ENCODE peak calls at places on chromosomes 11 and 22, in six cellular contexts. K is HCT116, T is Peyer's patch, O is IMR-90, E is body of pancreas, X is ovary. B is an unnamed sample.

GRCh38 chr11:110297082-110297725 is 790 bp upstream of the RDX start:
- DNase-seq in K (no peak), T (no peak), O (peak; percentile 53), E (no peak), X (no peak), B (no peak)

GRCh38 chr22:24950272-24950902 is 2.1 kb upstream of the KIAA1671 start:
- DNase-seq in K (no peak), T (no peak), O (peak; percentile 8), E (no peak), X (no peak), B (peak; percentile 80)

GRCh38 chr11:2539761-2540520 is 95.1 kb downstream of the KCNQ1 start:
- DNase-seq in K (no peak), T (peak; percentile 41), O (no peak), E (peak; percentile 0), X (no peak), B (no peak)

GRCh38 chr22:48888466-48889208 is 939.0 kb downstream of the BRD1 start:
- DNase-seq in K (no peak), T (peak; percentile 31), O (no peak), E (no peak), X (no peak), B (no peak)

GRCh38 chr11:69558519-69558941 is 77.1 kb downstream of the LINC01488 start:
- DNase-seq in K (no peak), T (peak; percentile 25), O (no peak), E (no peak), X (no peak), B (no peak)

GRCh38 chr11:79047356-79047755 is 393.5 kb downstream of the TENM4 start:
- DNase-seq in K (no peak), T (no peak), O (no peak), E (no peak), X (no peak), B (no peak)

GRCh38 chr11:93623938-93624337 is 37.5 kb upstream of the CEP295 start:
- DNase-seq in K (no peak), T (no peak), O (no peak), E (no peak), X (no peak), B (no peak)

GRCh38 chr22:46613606-46613997 is 6.6 kb upstream of the GRAMD4 start:
- DNase-seq in K (no peak), T (peak; percentile 72), O (no peak), E (no peak), X (no peak), B (no peak)

GRCh38 chr11:34805937-34806336 is 110.2 kb downstream of the APIP start:
- DNase-seq in K (no peak), T (no peak), O (no peak), E (no peak), X (no peak), B (no peak)

GRCh38 chr11:96340555-96340885 is 2.5 kb downstream of the MAML2 start:
- DNase-seq in K (no peak), T (no peak), O (peak; percentile 56), E (no peak), X (no peak), B (no peak)

GRCh38 chr22:39514373-39514973 is 5.9 kb upstream of the ATF4 start:
- DNase-seq in K (no peak), T (peak; percentile 84), O (peak; percentile 34), E (peak; percentile 80), X (no peak), B (no peak)

GRCh38 chr11:79617561-79617960 is 176.7 kb upstream of the TENM4 start:
- DNase-seq in K (no peak), T (no peak), O (no peak), E (no peak), X (no peak), B (no peak)

GRCh38 chr11:114077482-114078305 is 18.2 kb downstream of the ZBTB16 start:
- DNase-seq in K (no peak), T (peak; percentile 74), O (no peak), E (no peak), X (no peak), B (no peak)

GRCh38 chr22:20102203-20102780 is 13.6 kb upstream of the RANBP1 start:
- DNase-seq in K (no peak), T (no peak), O (no peak), E (no peak), X (no peak), B (no peak)

GRCh38 chr11:123195182-123196059 is at the start of gene CLMP:
- DNase-seq in K (no peak), T (no peak), O (peak; percentile 82), E (peak; percentile 26), X (peak; percentile 75), B (peak; percentile 66)

GRCh38 chr11:62930157-62930556 is 9.0 kb upstream of the CHRM1 start:
- DNase-seq in K (no peak), T (no peak), O (no peak), E (no peak), X (no peak), B (no peak)

GRCh38 chr22:43823353-43823908 is 11.3 kb upstream of the EFCAB6 start:
- DNase-seq in K (no peak), T (peak; percentile 44), O (no peak), E (peak; percentile 91), X (no peak), B (no peak)

GRCh38 chr11:31720225-31720624 is 90.9 kb downstream of the PAX6 start:
- DNase-seq in K (no peak), T (no peak), O (no peak), E (no peak), X (no peak), B (no peak)

GRCh38 chr11:117583063-117583801 is 213.8 kb downstream of the DSCAML1 start:
- DNase-seq in K (no peak), T (peak; percentile 21), O (no peak), E (no peak), X (no peak), B (peak; percentile 39)

GRCh38 chr11:7098235-7098832 is 9.5 kb downstream of the RBMXL2 start:
- DNase-seq in K (peak; percentile 50), T (no peak), O (peak; percentile 46), E (no peak), X (no peak), B (no peak)

GRCh38 chr11:121421149-121421906 is 30.8 kb upstream of the SORL1 start:
- DNase-seq in K (no peak), T (no peak), O (no peak), E (no peak), X (no peak), B (no peak)

GRCh38 chr11:78666675-78667129 is 92.0 kb upstream of the NARS2 start:
- DNase-seq in K (no peak), T (no peak), O (peak; percentile 84), E (no peak), X (no peak), B (no peak)

GRCh38 chr11:128908391-128909246 is 17.5 kb downstream of the KCNJ5 start:
- DNase-seq in K (peak; percentile 45), T (peak; percentile 76), O (peak; percentile 82), E (peak; percentile 75), X (peak; percentile 50), B (peak; percentile 66)

GRCh38 chr11:72776844-72777754 is 16.7 kb downstream of the STARD10 start:
- DNase-seq in K (no peak), T (no peak), O (no peak), E (peak; percentile 88), X (no peak), B (no peak)

GRCh38 chr11:108906329-108906728 is 241.5 kb downstream of the DDX10 start:
- DNase-seq in K (no peak), T (no peak), O (peak; percentile 82), E (no peak), X (no peak), B (no peak)

GRCh38 chr22:40469181-40469580 is 98.8 kb downstream of the SGSM3 start:
- DNase-seq in K (no peak), T (no peak), O (no peak), E (no peak), X (no peak), B (no peak)

GRCh38 chr11:83070878-83071640 is 638 bp downstream of the RAB30 start:
- DNase-seq in K (no peak), T (peak; percentile 66), O (peak; percentile 26), E (peak; percentile 52), X (peak; percentile 64), B (peak; percentile 57)

GRCh38 chr11:102580185-102580951 is 44.8 kb downstream of the MMP20 start:
- DNase-seq in K (no peak), T (no peak), O (peak; percentile 35), E (no peak), X (no peak), B (no peak)

GRCh38 chr22:22720201-22720723 is 75.8 kb downstream of the GGTLC2 start:
- DNase-seq in K (peak; percentile 67), T (peak; percentile 72), O (peak; percentile 34), E (no peak), X (no peak), B (no peak)

GRCh38 chr22:40199852-40200251 is 22.1 kb downstream of the TNRC6B start:
- DNase-seq in K (no peak), T (peak; percentile 35), O (no peak), E (no peak), X (no peak), B (no peak)

GRCh38 chr11:17714356-17714854 is 5.0 kb upstream of the MYOD1 start:
- DNase-seq in K (no peak), T (no peak), O (no peak), E (no peak), X (no peak), B (no peak)
- TF ChIP-seq POLR2A in K (no peak), T (no peak), O (no peak), E (no peak), X (no peak), B (no peak)

DNA sequence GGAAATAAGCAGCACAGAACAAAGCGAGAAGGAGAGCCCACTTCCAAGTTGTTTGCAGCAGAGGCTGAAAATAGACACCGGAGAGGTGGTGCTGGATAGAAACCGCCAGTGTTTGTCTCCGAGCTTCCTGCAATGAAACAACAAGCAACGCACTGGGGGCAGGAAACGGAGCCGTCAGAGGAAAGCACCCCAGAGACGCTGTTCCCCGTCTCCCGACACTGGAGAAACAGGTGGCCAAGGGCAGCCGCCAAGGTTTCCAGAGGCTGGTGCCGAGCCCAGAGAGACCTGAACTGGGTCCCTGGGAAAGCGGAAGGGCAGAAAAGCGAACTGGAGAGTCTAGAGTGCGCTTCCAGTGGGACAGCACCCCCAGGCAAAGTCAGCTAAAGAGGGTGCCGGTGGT is 406.6 kb downstream of the SHANK2 start:
- DNase-seq in K (no peak), T (no peak), O (no peak), E (no peak), X (no peak), B (no peak)
- H3K9me3 ChIP-seq in K (no peaks in the 10 kb centered on the region), T (no peaks in the 10 kb centered on the region), O (peaks cover under 1% of the 10 kb centered on the region), E (no peaks in the 10 kb centered on the region), X (no peaks in the 10 kb centered on the region), B (no peaks in the 10 kb centered on the region)

DNA sequence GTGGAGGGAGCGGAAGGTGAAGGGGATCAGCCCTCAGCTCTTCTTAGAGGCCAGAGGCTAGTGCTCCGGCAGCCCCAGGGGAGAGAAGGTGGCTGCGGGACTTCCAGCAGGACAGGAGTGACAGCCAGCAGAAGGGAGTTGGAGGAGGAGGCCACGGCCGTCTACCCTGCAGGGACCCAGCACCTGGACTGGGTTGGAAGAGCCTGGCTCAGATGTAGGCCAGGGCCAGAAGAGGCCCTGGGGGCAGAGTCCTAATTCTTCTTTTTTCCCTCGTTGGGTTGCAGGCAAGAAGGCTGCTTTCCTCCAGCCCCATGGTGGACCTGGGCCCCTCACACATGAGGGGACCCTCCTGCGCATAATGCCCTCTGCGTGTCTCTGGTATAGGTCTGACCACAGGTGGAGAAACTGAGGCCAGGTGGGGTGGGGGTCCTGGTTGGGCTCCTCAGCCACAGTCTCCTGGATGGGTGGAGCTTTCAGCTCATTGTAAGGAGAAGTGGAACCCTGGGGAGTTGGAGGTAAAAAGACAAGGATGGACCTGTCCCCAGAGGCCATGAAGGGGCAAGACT is 2.3 kb upstream of the MCAM start:
- DNase-seq in K (no peak), T (no peak), O (no peak), E (no peak), X (no peak), B (no peak)
- H3K27ac ChIP-seq in K (no peak overlapping the region), T (peak overlapping the region; percentile 87), O (peak overlapping the region; percentile 38), E (peak overlapping the region; percentile 26), X (peak overlapping the region; percentile 50), B (peak overlapping the region; percentile 96)

GRCh38 chr11:71446942-71447688 is 1.1 kb downstream of the DHCR7 start:
- DNase-seq in K (no peak), T (peak; percentile 51), O (peak; percentile 66), E (no peak), X (no peak), B (peak; percentile 51)
- TF ChIP-seq POLR2A in K (no peak), T (no peak), O (no peak), E (no peak), X (no peak), B (no peak)